ENCODE peak calls at places on chromosomes 3 and 15, in five cellular contexts. One of them, this sample, is unnamed.

GRCh38 chr3:182911782-182912111 is 68.6 kb downstream of the DCUN1D1 start:
- DNase-seq in cerebellar cortex: no peak
- DNase-seq in cardiac fibroblast: no peak
- DNase-seq in foreskin fibroblast: no peak
- DNase-seq in SW 1271: no peak
- DNase-seq in this sample: no peak

GRCh38 chr15:85007741-85008140 is 26.1 kb downstream of the PDE8A start:
- DNase-seq in cerebellar cortex: no peak
- DNase-seq in cardiac fibroblast: no peak
- DNase-seq in foreskin fibroblast: peak; percentile 16
- DNase-seq in SW 1271: no peak
- DNase-seq in this sample: no peak

GRCh38 chr3:129558076-129558771 is 15.2 kb downstream of the H1-8 start:
- DNase-seq in cerebellar cortex: no peak
- DNase-seq in cardiac fibroblast: no peak
- DNase-seq in foreskin fibroblast: peak; percentile 35
- DNase-seq in SW 1271: no peak
- DNase-seq in this sample: no peak

GRCh38 chr3:197256836-197257444 is 41.5 kb downstream of the DLG1 start:
- DNase-seq in cerebellar cortex: peak; percentile 83
- DNase-seq in cardiac fibroblast: peak; percentile 73
- DNase-seq in foreskin fibroblast: peak; percentile 64
- DNase-seq in SW 1271: no peak
- DNase-seq in this sample: peak; percentile 45

GRCh38 chr15:59294961-59295741 is 77.5 kb downstream of the MYO1E start:
- DNase-seq in cerebellar cortex: no peak
- DNase-seq in cardiac fibroblast: peak; percentile 77
- DNase-seq in foreskin fibroblast: peak; percentile 90
- DNase-seq in SW 1271: no peak
- DNase-seq in this sample: no peak

GRCh38 chr3:27659279-27660021 is 62.7 kb downstream of the EOMES start:
- DNase-seq in cerebellar cortex: peak; percentile 43
- DNase-seq in cardiac fibroblast: peak; percentile 62
- DNase-seq in foreskin fibroblast: peak; percentile 71
- DNase-seq in SW 1271: peak; percentile 36
- DNase-seq in this sample: peak; percentile 50

GRCh38 chr15:32851619-32852416 is 134.0 kb downstream of the GREM1 start:
- DNase-seq in cerebellar cortex: no peak
- DNase-seq in cardiac fibroblast: peak; percentile 93
- DNase-seq in foreskin fibroblast: peak; percentile 89
- DNase-seq in SW 1271: no peak
- DNase-seq in this sample: no peak

GRCh38 chr3:20039765-20040475 is at the start of gene KAT2B:
- DNase-seq in cerebellar cortex: peak; percentile 36
- DNase-seq in cardiac fibroblast: peak; percentile 62
- DNase-seq in foreskin fibroblast: peak; percentile 86
- DNase-seq in SW 1271: peak; percentile 48
- DNase-seq in this sample: peak; percentile 61

GRCh38 chr3:127488141-127488672 is 102.3 kb downstream of the TPRA1 start:
- DNase-seq in cerebellar cortex: no peak
- DNase-seq in cardiac fibroblast: no peak
- DNase-seq in foreskin fibroblast: no peak
- DNase-seq in SW 1271: no peak
- DNase-seq in this sample: no peak

GRCh38 chr3:141050913-141051632 is at the start of gene SPSB4:
- DNase-seq in cerebellar cortex: no peak
- DNase-seq in cardiac fibroblast: peak; percentile 19
- DNase-seq in foreskin fibroblast: peak; percentile 59
- DNase-seq in SW 1271: peak; percentile 18
- DNase-seq in this sample: peak; percentile 87

GRCh38 chr3:156643729-156644389 is 30.5 kb upstream of the TIPARP start:
- DNase-seq in cerebellar cortex: no peak
- DNase-seq in cardiac fibroblast: peak; percentile 54
- DNase-seq in foreskin fibroblast: no peak
- DNase-seq in SW 1271: no peak
- DNase-seq in this sample: no peak

GRCh38 chr3:123618768-123619484 is 34.1 kb upstream of the HACD2 start:
- DNase-seq in cerebellar cortex: peak; percentile 27
- DNase-seq in cardiac fibroblast: peak; percentile 94
- DNase-seq in foreskin fibroblast: peak; percentile 88
- DNase-seq in SW 1271: no peak
- DNase-seq in this sample: no peak

GRCh38 chr15:73688455-73688854 is 4.3 kb downstream of the CD276 start:
- DNase-seq in cerebellar cortex: no peak
- DNase-seq in cardiac fibroblast: peak; percentile 50
- DNase-seq in foreskin fibroblast: peak; percentile 66
- DNase-seq in SW 1271: no peak
- DNase-seq in this sample: no peak

GRCh38 chr3:136078421-136079364 is 113.2 kb downstream of the PPP2R3A start:
- DNase-seq in cerebellar cortex: peak; percentile 48
- DNase-seq in cardiac fibroblast: peak; percentile 67
- DNase-seq in foreskin fibroblast: peak; percentile 49
- DNase-seq in SW 1271: peak; percentile 6
- DNase-seq in this sample: peak; percentile 48

GRCh38 chr3:32109256-32109655 is 2.8 kb downstream of the GPD1L start:
- DNase-seq in cerebellar cortex: peak; percentile 88
- DNase-seq in cardiac fibroblast: peak; percentile 94
- DNase-seq in foreskin fibroblast: peak; percentile 62
- DNase-seq in SW 1271: no peak
- DNase-seq in this sample: no peak

GRCh38 chr3:172666873-172667694 is 43.8 kb downstream of the NCEH1 start:
- DNase-seq in cerebellar cortex: peak; percentile 72
- DNase-seq in cardiac fibroblast: peak; percentile 93
- DNase-seq in foreskin fibroblast: peak; percentile 88
- DNase-seq in SW 1271: peak; percentile 23
- DNase-seq in this sample: peak; percentile 74

GRCh38 chr15:41401904-41402267 is 410 bp downstream of the NDUFAF1 start:
- DNase-seq in cerebellar cortex: no peak
- DNase-seq in cardiac fibroblast: no peak
- DNase-seq in foreskin fibroblast: no peak
- DNase-seq in SW 1271: no peak
- DNase-seq in this sample: no peak

GRCh38 chr3:107824822-107825371 is 265.9 kb downstream of the CD47 start:
- DNase-seq in cerebellar cortex: no peak
- DNase-seq in cardiac fibroblast: no peak
- DNase-seq in foreskin fibroblast: no peak
- DNase-seq in SW 1271: no peak
- DNase-seq in this sample: no peak

GRCh38 chr15:91302588-91303439 is 202.8 kb downstream of the SV2B start:
- DNase-seq in cerebellar cortex: peak; percentile 74
- DNase-seq in cardiac fibroblast: peak; percentile 76
- DNase-seq in foreskin fibroblast: peak; percentile 63
- DNase-seq in SW 1271: peak; percentile 32
- DNase-seq in this sample: peak; percentile 79

GRCh38 chr3:152436707-152437615 is 168.2 kb downstream of the MBNL1 start:
- DNase-seq in cerebellar cortex: peak; percentile 45
- DNase-seq in cardiac fibroblast: no peak
- DNase-seq in foreskin fibroblast: no peak
- DNase-seq in SW 1271: no peak
- DNase-seq in this sample: no peak